ENCODE peak calls at places on chromosomes 1 and 21, in seven cellular contexts. One of them, this sample, is unnamed.

GRCh38 chr1:8661185-8662110 is 156.0 kb downstream of the RERE start:
- DNase-seq in right lobe of liver: no peak
- DNase-seq in GM12878: peak; percentile 72
- DNase-seq in transverse colon: no peak
- DNase-seq in A549: no peak
- DNase-seq in body of pancreas: peak; percentile 62
- DNase-seq in prostate gland: no peak
- DNase-seq in this sample: peak; percentile 55

GRCh38 chr1:195899762-195900352 is 708.4 kb downstream of the KCNT2 start:
- DNase-seq in right lobe of liver: no peak
- DNase-seq in GM12878: no peak
- DNase-seq in prostate gland: no peak
- DNase-seq in A549: no peak
- DNase-seq in transverse colon: no peak
- DNase-seq in body of pancreas: no peak
- DNase-seq in this sample: no peak

GRCh38 chr21:34187935-34188334 is 114.6 kb downstream of the MRPS6 start:
- DNase-seq in prostate gland: no peak
- DNase-seq in body of pancreas: peak; percentile 24
- DNase-seq in GM12878: no peak
- DNase-seq in transverse colon: no peak
- DNase-seq in A549: no peak
- DNase-seq in right lobe of liver: no peak
- DNase-seq in this sample: no peak

GRCh38 chr1:231694081-231694443 is 67.5 kb downstream of the DISC1 start:
- DNase-seq in prostate gland: no peak
- DNase-seq in GM12878: no peak
- DNase-seq in body of pancreas: no peak
- DNase-seq in right lobe of liver: no peak
- DNase-seq in A549: no peak
- DNase-seq in transverse colon: no peak
- DNase-seq in this sample: no peak

GRCh38 chr1:58783090-58783992 is 506 bp downstream of the JUN start:
- DNase-seq in transverse colon: peak; percentile 66
- DNase-seq in right lobe of liver: peak; percentile 75
- DNase-seq in GM12878: no peak
- DNase-seq in A549: no peak
- DNase-seq in body of pancreas: peak; percentile 67
- DNase-seq in prostate gland: peak; percentile 49
- DNase-seq in this sample: peak; percentile 51

GRCh38 chr1:36084502-36085115 is 715 bp downstream of the TEKT2 start:
- DNase-seq in prostate gland: no peak
- DNase-seq in right lobe of liver: no peak
- DNase-seq in body of pancreas: peak; percentile 62
- DNase-seq in A549: no peak
- DNase-seq in GM12878: no peak
- DNase-seq in transverse colon: peak; percentile 7
- DNase-seq in this sample: no peak

GRCh38 chr1:93694039-93694438 is 12.4 kb upstream of the BCAR3 start:
- DNase-seq in body of pancreas: no peak
- DNase-seq in GM12878: no peak
- DNase-seq in A549: no peak
- DNase-seq in prostate gland: no peak
- DNase-seq in right lobe of liver: peak; percentile 36
- DNase-seq in transverse colon: no peak
- DNase-seq in this sample: no peak

GRCh38 chr1:214473392-214473791 is 78.0 kb downstream of the PTPN14 start:
- DNase-seq in right lobe of liver: no peak
- DNase-seq in body of pancreas: no peak
- DNase-seq in transverse colon: no peak
- DNase-seq in GM12878: no peak
- DNase-seq in A549: no peak
- DNase-seq in prostate gland: no peak
- DNase-seq in this sample: no peak

GRCh38 chr1:117826551-117827078 is 102.8 kb downstream of the GDAP2 start:
- DNase-seq in A549: peak; percentile 43
- DNase-seq in body of pancreas: peak; percentile 64
- DNase-seq in right lobe of liver: no peak
- DNase-seq in transverse colon: no peak
- DNase-seq in prostate gland: no peak
- DNase-seq in GM12878: no peak
- DNase-seq in this sample: no peak

GRCh38 chr1:2614145-2614544 is 18.7 kb downstream of the MMEL1 start:
- DNase-seq in GM12878: no peak
- DNase-seq in right lobe of liver: no peak
- DNase-seq in A549: no peak
- DNase-seq in body of pancreas: no peak
- DNase-seq in prostate gland: no peak
- DNase-seq in transverse colon: no peak
- DNase-seq in this sample: no peak

GRCh38 chr1:159279754-159280153 is 22.4 kb upstream of the FCER1A start:
- DNase-seq in A549: no peak
- DNase-seq in body of pancreas: no peak
- DNase-seq in prostate gland: no peak
- DNase-seq in right lobe of liver: no peak
- DNase-seq in transverse colon: no peak
- DNase-seq in GM12878: no peak
- DNase-seq in this sample: no peak

GRCh38 chr1:97192872-97193572 is 471.4 kb downstream of the PTBP2 start:
- DNase-seq in body of pancreas: peak; percentile 5
- DNase-seq in right lobe of liver: no peak
- DNase-seq in A549: peak; percentile 5
- DNase-seq in transverse colon: no peak
- DNase-seq in prostate gland: peak; percentile 34
- DNase-seq in GM12878: no peak
- DNase-seq in this sample: no peak

GRCh38 chr1:235898126-235898525 is 31.4 kb upstream of the LYST start:
- DNase-seq in transverse colon: no peak
- DNase-seq in right lobe of liver: no peak
- DNase-seq in body of pancreas: no peak
- DNase-seq in A549: no peak
- DNase-seq in prostate gland: no peak
- DNase-seq in GM12878: no peak
- DNase-seq in this sample: no peak

GRCh38 chr1:12457771-12458170 is 160.2 kb downstream of the DHRS3 start:
- DNase-seq in prostate gland: no peak
- DNase-seq in A549: no peak
- DNase-seq in transverse colon: no peak
- DNase-seq in right lobe of liver: no peak
- DNase-seq in body of pancreas: no peak
- DNase-seq in GM12878: no peak
- DNase-seq in this sample: no peak

GRCh38 chr1:218514694-218515093 is 169.6 kb downstream of the TGFB2 start:
- DNase-seq in prostate gland: no peak
- DNase-seq in GM12878: no peak
- DNase-seq in right lobe of liver: no peak
- DNase-seq in transverse colon: no peak
- DNase-seq in body of pancreas: no peak
- DNase-seq in A549: no peak
- DNase-seq in this sample: no peak

GRCh38 chr1:21292503-21292990 is 2.3 kb upstream of the ECE1 start:
- DNase-seq in GM12878: no peak
- DNase-seq in transverse colon: no peak
- DNase-seq in A549: no peak
- DNase-seq in right lobe of liver: no peak
- DNase-seq in prostate gland: no peak
- DNase-seq in body of pancreas: no peak
- DNase-seq in this sample: no peak
- H3K4me3 ChIP-seq in GM12878: peak overlapping the region; percentile 53
- H3K4me3 ChIP-seq in transverse colon: no peak overlapping the region
- H3K4me3 ChIP-seq in A549: no peak overlapping the region
- H3K4me3 ChIP-seq in right lobe of liver: no peak overlapping the region
- H3K4me3 ChIP-seq in prostate gland: no peak overlapping the region
- H3K4me3 ChIP-seq in body of pancreas: no peak overlapping the region
- H3K4me3 ChIP-seq in this sample: no peak overlapping the region

DNA sequence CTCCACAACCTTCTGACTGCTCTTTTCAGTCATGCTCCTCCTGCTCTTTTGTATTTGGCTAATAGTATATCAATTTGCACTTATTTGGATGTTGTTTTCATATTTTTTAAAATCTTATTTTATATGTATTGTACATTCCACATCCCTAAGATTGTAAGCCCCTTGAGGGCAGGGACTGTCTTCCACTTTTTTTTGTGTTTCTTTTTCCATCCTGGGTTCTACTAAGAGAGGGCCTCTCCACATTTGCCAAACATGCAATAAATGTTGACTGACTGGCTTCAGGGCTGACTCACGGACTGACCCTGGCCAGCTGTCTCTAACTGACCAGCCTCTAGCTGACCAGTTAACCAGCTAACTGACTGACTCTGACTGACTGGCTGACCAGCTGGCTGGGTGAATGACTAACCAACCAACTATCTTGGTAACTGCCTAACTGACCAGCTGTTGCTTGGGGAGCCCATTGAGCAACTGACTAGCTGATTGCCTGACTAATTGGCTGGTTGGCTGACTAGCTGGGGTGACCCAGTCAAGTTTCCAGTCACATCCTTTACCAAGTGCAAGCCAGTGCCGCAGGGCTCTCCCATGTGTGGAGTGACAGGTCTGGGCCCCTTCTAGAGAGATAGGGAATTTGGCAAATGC is 16.1 kb downstream of the CSF1 start:
- DNase-seq in body of pancreas: no peak
- DNase-seq in right lobe of liver: peak; percentile 35
- DNase-seq in transverse colon: no peak
- DNase-seq in prostate gland: no peak
- DNase-seq in GM12878: no peak
- DNase-seq in A549: no peak
- DNase-seq in this sample: no peak
- H3K27ac ChIP-seq in body of pancreas: peak overlapping the region; percentile 73
- H3K27ac ChIP-seq in right lobe of liver: peak overlapping the region; percentile 10
- H3K27ac ChIP-seq in transverse colon: peak overlapping the region; percentile 56
- H3K27ac ChIP-seq in prostate gland: peak overlapping the region; percentile 68
- H3K27ac ChIP-seq in GM12878: no peak overlapping the region
- H3K27ac ChIP-seq in A549: peak overlapping the region; percentile 79
- H3K27ac ChIP-seq in this sample: no peak overlapping the region

GRCh38 chr1:208243522-208243850 is 698 bp downstream of the PLXNA2 start:
- DNase-seq in body of pancreas: peak; percentile 27
- DNase-seq in prostate gland: no peak
- DNase-seq in GM12878: no peak
- DNase-seq in transverse colon: no peak
- DNase-seq in right lobe of liver: peak; percentile 54
- DNase-seq in A549: no peak
- DNase-seq in this sample: peak; percentile 26
- TF ChIP-seq POLR2A in body of pancreas: no peak
- TF ChIP-seq POLR2A in prostate gland: no peak
- TF ChIP-seq POLR2A in GM12878: no peak
- TF ChIP-seq POLR2A in transverse colon: no peak
- TF ChIP-seq POLR2A in right lobe of liver: no peak
- TF ChIP-seq POLR2A in A549: no peak
- TF ChIP-seq POLR2A in this sample: no peak

GRCh38 chr21:42108554-42108885 is 37.4 kb downstream of the UMODL1 start:
- DNase-seq in prostate gland: no peak
- DNase-seq in body of pancreas: no peak
- DNase-seq in transverse colon: no peak
- DNase-seq in GM12878: no peak
- DNase-seq in A549: no peak
- DNase-seq in right lobe of liver: no peak
- DNase-seq in this sample: no peak
- H3K4me3 ChIP-seq in prostate gland: no peak overlapping the region
- H3K4me3 ChIP-seq in body of pancreas: no peak overlapping the region
- H3K4me3 ChIP-seq in transverse colon: no peak overlapping the region
- H3K4me3 ChIP-seq in GM12878: no peak overlapping the region
- H3K4me3 ChIP-seq in A549: no peak overlapping the region
- H3K4me3 ChIP-seq in right lobe of liver: no peak overlapping the region
- H3K4me3 ChIP-seq in this sample: no peak overlapping the region

GRCh38 chr1:45892068-45892785 is 88.8 kb downstream of the MAST2 start:
- DNase-seq in transverse colon: no peak
- DNase-seq in right lobe of liver: no peak
- DNase-seq in prostate gland: peak; percentile 8
- DNase-seq in A549: peak; percentile 44
- DNase-seq in GM12878: no peak
- DNase-seq in body of pancreas: peak; percentile 31
- DNase-seq in this sample: no peak
- H3K27ac ChIP-seq in transverse colon: peak overlapping the region; percentile 77
- H3K27ac ChIP-seq in right lobe of liver: peak overlapping the region; percentile 92
- H3K27ac ChIP-seq in prostate gland: peak overlapping the region; percentile 16
- H3K27ac ChIP-seq in A549: peak overlapping the region; percentile 83
- H3K27ac ChIP-seq in GM12878: no peak overlapping the region
- H3K27ac ChIP-seq in body of pancreas: peak overlapping the region; percentile 77
- H3K27ac ChIP-seq in this sample: peak overlapping the region; percentile 17

GRCh38 chr1:39940980-39941871 is 13.7 kb upstream of the MFSD2A start:
- DNase-seq in body of pancreas: no peak
- DNase-seq in prostate gland: no peak
- DNase-seq in A549: no peak
- DNase-seq in right lobe of liver: no peak
- DNase-seq in transverse colon: no peak
- DNase-seq in GM12878: no peak
- DNase-seq in this sample: no peak

GRCh38 chr1:39938856-39939255 is 16.1 kb upstream of the MFSD2A start:
- DNase-seq in right lobe of liver: no peak
- DNase-seq in GM12878: no peak
- DNase-seq in prostate gland: no peak
- DNase-seq in body of pancreas: no peak
- DNase-seq in A549: no peak
- DNase-seq in transverse colon: no peak
- DNase-seq in this sample: no peak

GRCh38 chr1:39943471-39944290 is 11.3 kb upstream of the MFSD2A start:
- DNase-seq in transverse colon: no peak
- DNase-seq in GM12878: no peak
- DNase-seq in body of pancreas: no peak
- DNase-seq in prostate gland: peak; percentile 56
- DNase-seq in right lobe of liver: no peak
- DNase-seq in A549: no peak
- DNase-seq in this sample: no peak

GRCh38 chr1:39936724-39937491 is 18.0 kb upstream of the MFSD2A start:
- DNase-seq in prostate gland: no peak
- DNase-seq in A549: no peak
- DNase-seq in body of pancreas: no peak
- DNase-seq in GM12878: no peak
- DNase-seq in right lobe of liver: peak; percentile 89
- DNase-seq in transverse colon: no peak
- DNase-seq in this sample: no peak

DNA sequence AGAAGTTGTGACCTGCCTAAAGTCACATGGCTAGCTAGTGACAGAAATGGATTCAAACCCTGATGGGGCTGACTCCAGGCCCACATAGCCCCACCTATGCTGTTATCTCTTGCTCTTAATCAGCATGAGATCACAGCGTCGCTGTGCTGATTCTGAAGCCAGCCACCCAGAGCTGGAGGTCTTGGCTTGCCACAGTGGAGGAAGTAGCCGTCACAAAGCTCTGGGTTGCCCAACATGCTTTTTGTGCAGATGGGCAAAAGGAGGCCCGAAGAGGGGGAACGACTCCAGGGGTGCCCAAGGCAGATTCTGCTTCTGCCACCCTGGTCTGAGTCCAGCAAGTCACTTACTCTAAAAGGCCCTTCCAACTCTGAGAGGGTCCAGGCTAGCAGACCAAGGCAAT is 14.7 kb upstream of the MFSD2A start:
- DNase-seq in GM12878: no peak
- DNase-seq in transverse colon: no peak
- DNase-seq in right lobe of liver: no peak
- DNase-seq in A549: no peak
- DNase-seq in prostate gland: no peak
- DNase-seq in body of pancreas: no peak
- DNase-seq in this sample: no peak
- TF ChIP-seq POLR2A in GM12878: no peak
- TF ChIP-seq POLR2A in transverse colon: no peak
- TF ChIP-seq POLR2A in right lobe of liver: no peak
- TF ChIP-seq POLR2A in A549: no peak
- TF ChIP-seq POLR2A in prostate gland: no peak
- TF ChIP-seq POLR2A in body of pancreas: no peak
- TF ChIP-seq POLR2A in this sample: no peak

GRCh38 chr1:212504171-212504803 is 71.6 kb downstream of the NENF start:
- DNase-seq in prostate gland: no peak
- DNase-seq in GM12878: no peak
- DNase-seq in body of pancreas: no peak
- DNase-seq in A549: no peak
- DNase-seq in right lobe of liver: no peak
- DNase-seq in transverse colon: no peak
- DNase-seq in this sample: no peak
- H3K4me3 ChIP-seq in prostate gland: no peak overlapping the region
- H3K4me3 ChIP-seq in GM12878: no peak overlapping the region
- H3K4me3 ChIP-seq in body of pancreas: no peak overlapping the region
- H3K4me3 ChIP-seq in A549: no peak overlapping the region
- H3K4me3 ChIP-seq in right lobe of liver: no peak overlapping the region
- H3K4me3 ChIP-seq in transverse colon: no peak overlapping the region
- H3K4me3 ChIP-seq in this sample: no peak overlapping the region

This sample was measured in testis.